ENCODE peak calls at places on chromosomes 7 and 10, in four cellular contexts. One of them, this sample, is unnamed.

GRCh38 chr10:30637881-30638467 is 8.4 kb upstream of the LYZL2 start:
- DNase-seq in astrocyte of the spinal cord: peak; percentile 89
- DNase-seq in right lobe of liver: no peak
- DNase-seq in fibroblast of pulmonary artery: peak; percentile 86
- DNase-seq in this sample: no peak

GRCh38 chr7:19713676-19714075 is 4.8 kb upstream of the POLR1F start:
- DNase-seq in astrocyte of the spinal cord: peak; percentile 55
- DNase-seq in right lobe of liver: no peak
- DNase-seq in fibroblast of pulmonary artery: peak; percentile 69
- DNase-seq in this sample: no peak

GRCh38 chr7:139116999-139117398 is 7.5 kb upstream of the ZC3HAV1 start:
- DNase-seq in fibroblast of pulmonary artery: no peak
- DNase-seq in right lobe of liver: no peak
- DNase-seq in astrocyte of the spinal cord: no peak
- DNase-seq in this sample: no peak

GRCh38 chr10:87646920-87647319 is 12.8 kb upstream of the PAPSS2 start:
- DNase-seq in right lobe of liver: no peak
- DNase-seq in fibroblast of pulmonary artery: no peak
- DNase-seq in astrocyte of the spinal cord: no peak
- DNase-seq in this sample: no peak

GRCh38 chr10:78181381-78182055 is 147.9 kb downstream of the RPS24 start:
- DNase-seq in fibroblast of pulmonary artery: no peak
- DNase-seq in right lobe of liver: no peak
- DNase-seq in astrocyte of the spinal cord: no peak
- DNase-seq in this sample: no peak

GRCh38 chr10:121556448-121556847 is 41.8 kb downstream of the FGFR2 start:
- DNase-seq in astrocyte of the spinal cord: no peak
- DNase-seq in fibroblast of pulmonary artery: no peak
- DNase-seq in right lobe of liver: no peak
- DNase-seq in this sample: no peak

GRCh38 chr7:55477781-55478374 is 94.4 kb downstream of the VOPP1 start:
- DNase-seq in fibroblast of pulmonary artery: peak; percentile 51
- DNase-seq in astrocyte of the spinal cord: peak; percentile 95
- DNase-seq in right lobe of liver: no peak
- DNase-seq in this sample: no peak

GRCh38 chr7:134905375-134905774 is 80.9 kb upstream of the AGBL3 start:
- DNase-seq in fibroblast of pulmonary artery: peak; percentile 95
- DNase-seq in right lobe of liver: no peak
- DNase-seq in astrocyte of the spinal cord: peak; percentile 91
- DNase-seq in this sample: no peak

GRCh38 chr10:22615819-22616499 is 98.4 kb downstream of the PIP4K2A start:
- DNase-seq in astrocyte of the spinal cord: no peak
- DNase-seq in fibroblast of pulmonary artery: no peak
- DNase-seq in right lobe of liver: peak; percentile 68
- DNase-seq in this sample: peak; percentile 90

GRCh38 chr7:29748286-29749099 is 57.8 kb upstream of the WIPF3 start:
- DNase-seq in astrocyte of the spinal cord: peak; percentile 43
- DNase-seq in right lobe of liver: no peak
- DNase-seq in fibroblast of pulmonary artery: peak; percentile 75
- DNase-seq in this sample: no peak

GRCh38 chr7:148772297-148773089 is 73.8 kb downstream of the CUL1 start:
- DNase-seq in right lobe of liver: no peak
- DNase-seq in astrocyte of the spinal cord: peak; percentile 93
- DNase-seq in fibroblast of pulmonary artery: peak; percentile 80
- DNase-seq in this sample: no peak

GRCh38 chr7:7103343-7104313 is 78.7 kb upstream of the C1GALT1 start:
- DNase-seq in fibroblast of pulmonary artery: peak; percentile 85
- DNase-seq in astrocyte of the spinal cord: peak; percentile 82
- DNase-seq in right lobe of liver: no peak
- DNase-seq in this sample: peak; percentile 73

GRCh38 chr7:106178593-106179134 is 66.6 kb upstream of the SYPL1 start:
- DNase-seq in astrocyte of the spinal cord: peak; percentile 67
- DNase-seq in right lobe of liver: peak; percentile 66
- DNase-seq in fibroblast of pulmonary artery: peak; percentile 83
- DNase-seq in this sample: no peak

GRCh38 chr10:113273151-113273876 is 279.5 kb upstream of the HABP2 start:
- DNase-seq in fibroblast of pulmonary artery: peak; percentile 4
- DNase-seq in right lobe of liver: no peak
- DNase-seq in astrocyte of the spinal cord: peak; percentile 5
- DNase-seq in this sample: peak; percentile 52

GRCh38 chr10:128380946-128381345 is 254.7 kb upstream of the MKI67 start:
- DNase-seq in right lobe of liver: no peak
- DNase-seq in astrocyte of the spinal cord: no peak
- DNase-seq in fibroblast of pulmonary artery: no peak
- DNase-seq in this sample: no peak

GRCh38 chr10:79562135-79562756 is 2.0 kb upstream of the SFTPA2 start:
- DNase-seq in fibroblast of pulmonary artery: peak; percentile 70
- DNase-seq in astrocyte of the spinal cord: peak; percentile 49
- DNase-seq in right lobe of liver: peak; percentile 83
- DNase-seq in this sample: peak; percentile 89

GRCh38 chr10:131514454-131514853 is 202.9 kb upstream of the TCERG1L start:
- DNase-seq in astrocyte of the spinal cord: no peak
- DNase-seq in right lobe of liver: no peak
- DNase-seq in fibroblast of pulmonary artery: no peak
- DNase-seq in this sample: no peak

GRCh38 chr10:86673827-86674581 is 5.7 kb downstream of the LDB3 start:
- DNase-seq in astrocyte of the spinal cord: no peak
- DNase-seq in fibroblast of pulmonary artery: no peak
- DNase-seq in right lobe of liver: no peak
- DNase-seq in this sample: no peak

GRCh38 chr10:44925811-44926760 is 14.9 kb downstream of the TMEM72 start:
- DNase-seq in fibroblast of pulmonary artery: no peak
- DNase-seq in right lobe of liver: no peak
- DNase-seq in astrocyte of the spinal cord: no peak
- DNase-seq in this sample: no peak

GRCh38 chr7:21642422-21642821 is 99.6 kb downstream of the DNAH11 start:
- DNase-seq in right lobe of liver: no peak
- DNase-seq in astrocyte of the spinal cord: peak; percentile 26
- DNase-seq in fibroblast of pulmonary artery: peak; percentile 45
- DNase-seq in this sample: no peak

GRCh38 chr10:32049113-32049512 is 7.1 kb downstream of the KIF5B start:
- DNase-seq in astrocyte of the spinal cord: peak; percentile 47
- DNase-seq in right lobe of liver: no peak
- DNase-seq in fibroblast of pulmonary artery: no peak
- DNase-seq in this sample: no peak

GRCh38 chr7:139047970-139048369 is 12.1 kb upstream of the ZC3HAV1L start:
- DNase-seq in astrocyte of the spinal cord: no peak
- DNase-seq in fibroblast of pulmonary artery: no peak
- DNase-seq in right lobe of liver: no peak
- DNase-seq in this sample: no peak

GRCh38 chr10:32983333-32983909 is 25.4 kb upstream of the ITGB1 start:
- DNase-seq in right lobe of liver: peak; percentile 66
- DNase-seq in astrocyte of the spinal cord: peak; percentile 96
- DNase-seq in fibroblast of pulmonary artery: peak; percentile 91
- DNase-seq in this sample: no peak

GRCh38 chr10:98255146-98255877 is 12.7 kb downstream of the LOXL4 start:
- DNase-seq in astrocyte of the spinal cord: no peak
- DNase-seq in right lobe of liver: no peak
- DNase-seq in fibroblast of pulmonary artery: no peak
- DNase-seq in this sample: no peak

GRCh38 chr10:131320860-131321604 is 9.5 kb upstream of the TCERG1L start:
- DNase-seq in right lobe of liver: peak; percentile 35
- DNase-seq in fibroblast of pulmonary artery: no peak
- DNase-seq in astrocyte of the spinal cord: no peak
- DNase-seq in this sample: no peak

GRCh38 chr10:97584798-97585438 is 729 bp downstream of the HOGA1 start:
- DNase-seq in astrocyte of the spinal cord: no peak
- DNase-seq in right lobe of liver: peak; percentile 85
- DNase-seq in fibroblast of pulmonary artery: no peak
- DNase-seq in this sample: no peak

GRCh38 chr10:118062798-118063238 is 16.1 kb upstream of the RAB11FIP2 start:
- DNase-seq in fibroblast of pulmonary artery: no peak
- DNase-seq in right lobe of liver: no peak
- DNase-seq in astrocyte of the spinal cord: no peak
- DNase-seq in this sample: no peak

GRCh38 chr7:90403174-90404113 is at the start of gene CLDN12:
- DNase-seq in right lobe of liver: peak; percentile 92
- DNase-seq in astrocyte of the spinal cord: peak; percentile 98
- DNase-seq in fibroblast of pulmonary artery: peak; percentile 99
- DNase-seq in this sample: peak; percentile 89
- TF ChIP-seq CTCF in right lobe of liver: no peak
- TF ChIP-seq CTCF in astrocyte of the spinal cord: no peak
- TF ChIP-seq CTCF in fibroblast of pulmonary artery: no peak
- TF ChIP-seq CTCF in this sample: no peak

GRCh38 chr10:72295330-72295910 is 21.7 kb downstream of the DDIT4 start:
- DNase-seq in astrocyte of the spinal cord: no peak
- DNase-seq in right lobe of liver: no peak
- DNase-seq in fibroblast of pulmonary artery: no peak
- DNase-seq in this sample: no peak

GRCh38 chr10:72297968-72298773 is 24.4 kb downstream of the DDIT4 start:
- DNase-seq in astrocyte of the spinal cord: peak; percentile 99
- DNase-seq in right lobe of liver: peak; percentile 97
- DNase-seq in fibroblast of pulmonary artery: peak; percentile 99
- DNase-seq in this sample: peak; percentile 99

GRCh38 chr10:72298774-72299519 is 25.2 kb downstream of the DDIT4 start:
- DNase-seq in right lobe of liver: no peak
- DNase-seq in fibroblast of pulmonary artery: no peak
- DNase-seq in astrocyte of the spinal cord: no peak
- DNase-seq in this sample: no peak

GRCh38 chr10:72292223-72292691 is 18.5 kb downstream of the DDIT4 start:
- DNase-seq in astrocyte of the spinal cord: no peak
- DNase-seq in fibroblast of pulmonary artery: no peak
- DNase-seq in right lobe of liver: no peak
- DNase-seq in this sample: no peak

DNA sequence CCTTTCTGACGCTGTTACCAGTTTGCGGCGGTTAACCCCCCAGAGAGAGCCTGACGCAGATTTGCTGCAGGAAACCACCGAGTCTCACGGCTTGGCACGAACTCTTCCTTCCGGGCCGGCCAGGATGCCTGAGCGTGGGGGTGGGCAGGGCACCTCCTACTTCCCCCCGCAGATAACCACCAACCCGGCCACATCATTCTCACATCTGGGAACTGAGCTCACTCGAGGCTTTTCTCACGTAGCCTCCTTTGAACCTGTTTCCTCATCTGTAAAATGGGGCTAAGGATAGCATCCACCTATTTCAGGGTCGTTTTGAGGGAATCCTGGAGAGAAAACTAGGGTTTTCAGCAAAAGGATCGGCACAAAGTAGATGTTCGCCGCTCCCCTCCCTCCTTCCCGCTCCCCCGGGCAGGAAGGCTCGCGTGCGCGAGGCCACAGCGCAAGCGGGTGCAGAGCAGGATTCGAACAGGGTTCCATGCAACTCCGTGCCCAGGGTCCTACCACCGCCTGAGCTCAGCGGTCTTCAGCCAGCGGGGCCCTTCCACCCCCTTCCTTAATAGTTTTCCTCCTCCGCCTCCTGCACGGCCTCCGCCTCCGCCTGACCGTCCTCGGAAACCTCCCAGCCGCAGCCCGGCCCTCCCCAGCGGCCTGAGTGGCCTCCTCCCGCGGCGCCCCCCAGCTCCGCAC is 23.7 kb downstream of the DDIT4 start:
- DNase-seq in right lobe of liver: peak; percentile 86
- DNase-seq in fibroblast of pulmonary artery: peak; percentile 99
- DNase-seq in astrocyte of the spinal cord: peak; percentile 98
- DNase-seq in this sample: peak; percentile 93
- H3K4me3 ChIP-seq in right lobe of liver: peak overlapping the region; percentile 20
- H3K4me3 ChIP-seq in fibroblast of pulmonary artery: peak overlapping the region; percentile 55
- H3K4me3 ChIP-seq in astrocyte of the spinal cord: peak overlapping the region; percentile 36
- H3K4me3 ChIP-seq in this sample: peak overlapping the region; percentile 63

GRCh38 chr7:46939558-46939957 is 642.4 kb downstream of the TNS3 start:
- DNase-seq in right lobe of liver: no peak
- DNase-seq in astrocyte of the spinal cord: no peak
- DNase-seq in fibroblast of pulmonary artery: no peak
- DNase-seq in this sample: no peak
- TF ChIP-seq CTCF in right lobe of liver: no peak
- TF ChIP-seq CTCF in astrocyte of the spinal cord: no peak
- TF ChIP-seq CTCF in fibroblast of pulmonary artery: no peak
- TF ChIP-seq CTCF in this sample: no peak

GRCh38 chr7:2716906-2717292 is 28.9 kb downstream of the AMZ1 start:
- DNase-seq in astrocyte of the spinal cord: no peak
- DNase-seq in fibroblast of pulmonary artery: no peak
- DNase-seq in right lobe of liver: no peak
- DNase-seq in this sample: no peak

GRCh38 chr7:2719007-2719406 is 31.0 kb downstream of the AMZ1 start:
- DNase-seq in right lobe of liver: no peak
- DNase-seq in fibroblast of pulmonary artery: no peak
- DNase-seq in astrocyte of the spinal cord: no peak
- DNase-seq in this sample: peak; percentile 77

GRCh38 chr7:2718703-2718965 is 30.6 kb downstream of the AMZ1 start:
- DNase-seq in fibroblast of pulmonary artery: no peak
- DNase-seq in astrocyte of the spinal cord: no peak
- DNase-seq in right lobe of liver: no peak
- DNase-seq in this sample: no peak

GRCh38 chr7:2717293-2717904 is 29.4 kb downstream of the AMZ1 start:
- DNase-seq in fibroblast of pulmonary artery: peak; percentile 68
- DNase-seq in astrocyte of the spinal cord: peak; percentile 55
- DNase-seq in right lobe of liver: no peak
- DNase-seq in this sample: no peak

DNA sequence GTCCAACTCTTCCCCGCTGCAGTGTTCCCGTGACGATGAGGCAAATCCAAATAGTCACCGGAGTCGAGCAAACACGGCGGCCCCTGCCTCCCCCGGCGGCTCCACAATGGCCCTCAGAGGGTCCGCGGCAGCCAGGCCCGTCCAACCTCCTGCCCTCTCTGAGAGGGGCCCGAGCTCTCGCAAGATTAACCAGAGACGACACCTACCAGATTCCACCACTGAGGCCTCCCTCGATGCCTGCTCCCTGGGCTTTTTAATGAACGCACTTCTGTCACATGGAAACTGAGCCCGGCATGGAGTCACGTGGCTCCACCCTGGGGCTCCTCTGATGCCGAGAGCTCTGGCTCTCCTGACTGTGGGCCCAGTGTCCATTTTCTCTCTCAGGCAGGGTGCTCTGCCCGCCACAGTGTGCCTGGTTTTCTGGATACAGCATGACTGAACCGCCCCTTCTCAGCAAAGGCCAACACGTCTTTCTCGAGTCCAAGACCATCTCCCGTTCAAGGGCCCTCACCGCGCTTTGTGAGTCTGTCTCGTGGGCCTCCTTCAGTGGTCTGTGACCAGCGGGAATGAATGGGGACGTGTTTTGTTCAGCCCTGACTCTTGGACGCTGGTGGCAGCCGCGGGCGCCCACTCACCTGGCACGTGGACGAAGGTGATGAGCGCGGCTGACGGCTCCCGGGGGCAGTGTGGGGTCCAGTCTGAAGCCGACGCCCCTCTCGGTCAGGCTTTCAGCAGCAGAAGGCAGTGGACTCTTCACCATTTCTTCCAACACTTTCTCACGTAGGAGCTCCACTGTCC is 30.1 kb downstream of the AMZ1 start:
- DNase-seq in astrocyte of the spinal cord: no peak
- DNase-seq in right lobe of liver: no peak
- DNase-seq in fibroblast of pulmonary artery: no peak
- DNase-seq in this sample: no peak
- H3K4me3 ChIP-seq in astrocyte of the spinal cord: no peak overlapping the region
- H3K4me3 ChIP-seq in right lobe of liver: no peak overlapping the region
- H3K4me3 ChIP-seq in fibroblast of pulmonary artery: no peak overlapping the region
- H3K4me3 ChIP-seq in this sample: no peak overlapping the region

This sample was measured in left lung.